ENCODE peak calls at places on chromosomes 13 and 19, in eight cellular contexts. One of them, this sample, is unnamed.

GRCh38 chr13:28313579-28313978 is 175.2 kb downstream of the PAN3 start:
- DNase-seq in RWPE2: no peak
- DNase-seq in IMR-90: peak
- DNase-seq in PC-3: no peak
- DNase-seq in psoas muscle: no peak
- DNase-seq in H1: no peak
- DNase-seq in neural progenitor cell: peak
- DNase-seq in endodermal cell: peak
- DNase-seq in this sample: no peak

GRCh38 chr13:51449018-51449417 is 3.8 kb downstream of the INTS6 start:
- DNase-seq in RWPE2: no peak
- DNase-seq in IMR-90: no peak
- DNase-seq in PC-3: no peak
- DNase-seq in psoas muscle: no peak
- DNase-seq in H1: no peak
- DNase-seq in neural progenitor cell: no peak
- DNase-seq in endodermal cell: no peak
- DNase-seq in this sample: no peak

GRCh38 chr13:113875829-113876228 is 12.0 kb upstream of the GAS6 start:
- DNase-seq in RWPE2: no peak
- DNase-seq in IMR-90: no peak
- DNase-seq in PC-3: no peak
- DNase-seq in psoas muscle: no peak
- DNase-seq in H1: no peak
- DNase-seq in neural progenitor cell: no peak
- DNase-seq in endodermal cell: no peak
- DNase-seq in this sample: no peak

GRCh38 chr13:78934336-78934735 is 275.4 kb upstream of the OBI1 start:
- DNase-seq in RWPE2: no peak
- DNase-seq in IMR-90: no peak
- DNase-seq in PC-3: no peak
- DNase-seq in psoas muscle: no peak
- DNase-seq in H1: no peak
- DNase-seq in neural progenitor cell: no peak
- DNase-seq in endodermal cell: no peak
- DNase-seq in this sample: no peak

GRCh38 chr13:101626925-101627555 is 174.6 kb downstream of the ITGBL1 start:
- DNase-seq in RWPE2: no peak
- DNase-seq in IMR-90: peak
- DNase-seq in PC-3: peak
- DNase-seq in psoas muscle: no peak
- DNase-seq in H1: no peak
- DNase-seq in neural progenitor cell: no peak
- DNase-seq in endodermal cell: no peak
- DNase-seq in this sample: no peak

GRCh38 chr13:83211301-83211700 is 671.0 kb downstream of the SLITRK1 start:
- DNase-seq in RWPE2: no peak
- DNase-seq in IMR-90: peak
- DNase-seq in PC-3: no peak
- DNase-seq in psoas muscle: no peak
- DNase-seq in H1: no peak
- DNase-seq in neural progenitor cell: no peak
- DNase-seq in endodermal cell: no peak
- DNase-seq in this sample: peak

GRCh38 chr13:47175172-47175806 is 278.4 kb upstream of the HTR2A start:
- DNase-seq in RWPE2: no peak
- DNase-seq in IMR-90: peak
- DNase-seq in PC-3: peak
- DNase-seq in psoas muscle: no peak
- DNase-seq in H1: no peak
- DNase-seq in neural progenitor cell: no peak
- DNase-seq in endodermal cell: no peak
- DNase-seq in this sample: peak

GRCh38 chr19:13764821-13765394 is 586 bp downstream of the MRI1 start:
- DNase-seq in RWPE2: no peak
- DNase-seq in IMR-90: no peak
- DNase-seq in PC-3: peak
- DNase-seq in psoas muscle: peak
- DNase-seq in H1: peak
- DNase-seq in neural progenitor cell: peak
- DNase-seq in endodermal cell: peak
- DNase-seq in this sample: no peak

GRCh38 chr19:18736415-18737336 is 53.2 kb downstream of the CRTC1 start:
- DNase-seq in RWPE2: no peak
- DNase-seq in IMR-90: no peak
- DNase-seq in PC-3: no peak
- DNase-seq in psoas muscle: no peak
- DNase-seq in H1: no peak
- DNase-seq in neural progenitor cell: no peak
- DNase-seq in endodermal cell: no peak
- DNase-seq in this sample: no peak

GRCh38 chr13:73657821-73658540 is 476.2 kb downstream of the KLF12 start:
- DNase-seq in RWPE2: no peak
- DNase-seq in IMR-90: no peak
- DNase-seq in PC-3: no peak
- DNase-seq in psoas muscle: peak
- DNase-seq in H1: no peak
- DNase-seq in neural progenitor cell: no peak
- DNase-seq in endodermal cell: no peak
- DNase-seq in this sample: peak

GRCh38 chr13:50409186-50409585 is 393.9 kb downstream of the KCNRG start:
- DNase-seq in RWPE2: no peak
- DNase-seq in IMR-90: no peak
- DNase-seq in PC-3: no peak
- DNase-seq in psoas muscle: no peak
- DNase-seq in H1: no peak
- DNase-seq in neural progenitor cell: no peak
- DNase-seq in endodermal cell: no peak
- DNase-seq in this sample: no peak

GRCh38 chr19:47309608-47310007 is at the start of gene C5AR1:
- DNase-seq in RWPE2: no peak
- DNase-seq in IMR-90: no peak
- DNase-seq in PC-3: no peak
- DNase-seq in psoas muscle: no peak
- DNase-seq in H1: no peak
- DNase-seq in neural progenitor cell: no peak
- DNase-seq in endodermal cell: no peak
- DNase-seq in this sample: no peak

GRCh38 chr19:2977686-2978466 is 512 bp downstream of the TLE6 start:
- DNase-seq in RWPE2: no peak
- DNase-seq in IMR-90: no peak
- DNase-seq in PC-3: no peak
- DNase-seq in psoas muscle: no peak
- DNase-seq in H1: no peak
- DNase-seq in neural progenitor cell: peak
- DNase-seq in endodermal cell: peak
- DNase-seq in this sample: no peak

GRCh38 chr13:30409911-30410704 is 12.2 kb upstream of the UBE2L5 start:
- DNase-seq in RWPE2: no peak
- DNase-seq in IMR-90: peak
- DNase-seq in PC-3: peak
- DNase-seq in psoas muscle: peak
- DNase-seq in H1: no peak
- DNase-seq in neural progenitor cell: no peak
- DNase-seq in endodermal cell: no peak
- DNase-seq in this sample: no peak

GRCh38 chr13:30406779-30407416 is 15.4 kb upstream of the UBE2L5 start:
- DNase-seq in RWPE2: no peak
- DNase-seq in IMR-90: no peak
- DNase-seq in PC-3: no peak
- DNase-seq in psoas muscle: no peak
- DNase-seq in H1: no peak
- DNase-seq in neural progenitor cell: no peak
- DNase-seq in endodermal cell: no peak
- DNase-seq in this sample: no peak

GRCh38 chr13:30412351-30412750 is 9.9 kb upstream of the UBE2L5 start:
- DNase-seq in RWPE2: no peak
- DNase-seq in IMR-90: no peak
- DNase-seq in PC-3: no peak
- DNase-seq in psoas muscle: no peak
- DNase-seq in H1: no peak
- DNase-seq in neural progenitor cell: no peak
- DNase-seq in endodermal cell: no peak
- DNase-seq in this sample: no peak

GRCh38 chr13:30410705-30411125 is 11.6 kb upstream of the UBE2L5 start:
- DNase-seq in RWPE2: no peak
- DNase-seq in IMR-90: peak
- DNase-seq in PC-3: no peak
- DNase-seq in psoas muscle: no peak
- DNase-seq in H1: no peak
- DNase-seq in neural progenitor cell: no peak
- DNase-seq in endodermal cell: no peak
- DNase-seq in this sample: no peak

DNA sequence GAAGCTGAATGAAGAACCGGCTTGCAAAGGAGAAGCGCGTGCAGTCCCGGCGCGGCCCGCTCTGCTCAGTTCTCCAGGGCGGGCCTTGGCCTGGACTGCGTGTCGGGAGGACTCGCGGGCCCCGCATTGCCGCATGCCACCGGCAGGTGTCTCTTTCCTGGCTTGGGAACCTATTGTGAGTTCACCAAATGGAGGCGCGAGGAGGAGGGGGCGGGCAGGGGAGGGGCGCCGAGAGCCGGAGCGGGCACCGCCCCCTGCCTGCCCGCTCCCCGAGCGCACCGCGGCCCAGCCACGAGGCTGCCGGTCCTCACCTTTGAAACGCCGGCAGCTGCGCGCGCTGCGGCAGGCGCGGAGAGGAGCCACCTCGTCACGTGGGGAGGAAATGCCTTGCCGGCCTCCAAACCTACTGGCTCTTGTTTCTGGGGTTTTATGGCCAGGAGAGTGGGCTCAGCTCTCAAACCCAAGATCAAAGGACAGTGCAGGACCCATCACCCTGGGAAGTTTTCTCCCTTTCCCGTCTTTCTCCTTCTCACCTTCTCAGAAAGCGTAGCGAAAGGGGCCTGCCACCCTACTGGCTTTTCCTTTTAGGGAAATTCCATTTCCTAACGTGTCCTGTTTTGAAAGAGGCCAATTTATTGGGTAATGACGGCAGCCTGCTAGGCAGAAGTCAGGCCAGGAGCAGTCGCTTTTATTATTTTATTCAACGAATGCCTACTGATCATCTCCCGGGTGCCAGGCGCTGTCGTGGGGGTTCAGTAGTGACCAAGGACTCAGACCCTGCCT is 13.8 kb upstream of the UBE2L5 start:
- DNase-seq in RWPE2: peak
- DNase-seq in IMR-90: peak
- DNase-seq in PC-3: peak
- DNase-seq in psoas muscle: peak
- DNase-seq in H1: peak
- DNase-seq in neural progenitor cell: peak
- DNase-seq in endodermal cell: peak
- DNase-seq in this sample: peak
- TF ChIP-seq CTCF in RWPE2: peak
- TF ChIP-seq CTCF in IMR-90: peak
- TF ChIP-seq CTCF in PC-3: peak
- TF ChIP-seq CTCF in psoas muscle: peak
- TF ChIP-seq CTCF in H1: peak
- TF ChIP-seq CTCF in neural progenitor cell: peak
- TF ChIP-seq CTCF in endodermal cell: peak
- TF ChIP-seq CTCF in this sample: peak

DNA sequence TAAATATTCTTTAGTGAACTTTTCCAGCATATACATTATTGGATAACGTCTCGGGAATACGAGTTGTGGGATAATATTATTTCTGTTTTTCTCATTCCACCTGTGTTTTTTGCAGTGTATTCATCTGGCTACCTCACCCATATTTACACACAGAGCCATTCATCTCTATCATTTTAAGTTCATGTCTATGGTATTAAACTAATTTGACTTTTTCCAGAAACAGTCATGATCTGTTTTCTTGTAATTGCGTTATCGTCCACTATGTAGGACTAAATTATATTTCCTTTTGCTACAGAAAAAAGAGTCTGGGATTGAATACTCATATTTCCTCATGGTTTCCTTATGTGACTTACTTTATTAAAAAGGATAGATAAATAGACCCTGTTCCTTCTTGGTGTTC is 2.7 kb downstream of the ATP11A start:
- DNase-seq in RWPE2: no peak
- DNase-seq in IMR-90: no peak
- DNase-seq in PC-3: no peak
- DNase-seq in psoas muscle: no peak
- DNase-seq in H1: no peak
- DNase-seq in neural progenitor cell: no peak
- DNase-seq in endodermal cell: no peak
- DNase-seq in this sample: no peak
- H3K4me3 ChIP-seq in RWPE2: no peak
- H3K4me3 ChIP-seq in IMR-90: no peak
- H3K4me3 ChIP-seq in PC-3: no peak
- H3K4me3 ChIP-seq in psoas muscle: no peak
- H3K4me3 ChIP-seq in H1: no peak
- H3K4me3 ChIP-seq in neural progenitor cell: peak
- H3K4me3 ChIP-seq in endodermal cell: peak
- H3K4me3 ChIP-seq in this sample: no peak

GRCh38 chr19:55777528-55777927 is 8.6 kb downstream of the RFPL4AL1 start:
- DNase-seq in RWPE2: no peak
- DNase-seq in IMR-90: no peak
- DNase-seq in PC-3: peak
- DNase-seq in psoas muscle: no peak
- DNase-seq in H1: peak
- DNase-seq in neural progenitor cell: no peak
- DNase-seq in endodermal cell: peak
- DNase-seq in this sample: no peak
- TF ChIP-seq CTCF in RWPE2: no peak
- TF ChIP-seq CTCF in IMR-90: no peak
- TF ChIP-seq CTCF in PC-3: peak
- TF ChIP-seq CTCF in psoas muscle: no peak
- TF ChIP-seq CTCF in H1: peak
- TF ChIP-seq CTCF in neural progenitor cell: no peak
- TF ChIP-seq CTCF in endodermal cell: no peak
- TF ChIP-seq CTCF in this sample: no peak

GRCh38 chr19:39517432-39517831 is 2.5 kb downstream of the SELENOV start:
- DNase-seq in RWPE2: no peak
- DNase-seq in IMR-90: no peak
- DNase-seq in PC-3: no peak
- DNase-seq in psoas muscle: no peak
- DNase-seq in H1: no peak
- DNase-seq in neural progenitor cell: no peak
- DNase-seq in endodermal cell: no peak
- DNase-seq in this sample: no peak

GRCh38 chr19:39516270-39516669 is 1.3 kb downstream of the SELENOV start:
- DNase-seq in RWPE2: no peak
- DNase-seq in IMR-90: no peak
- DNase-seq in PC-3: no peak
- DNase-seq in psoas muscle: no peak
- DNase-seq in H1: no peak
- DNase-seq in neural progenitor cell: no peak
- DNase-seq in endodermal cell: no peak
- DNase-seq in this sample: no peak

GRCh38 chr19:39512964-39513363 is 2.0 kb upstream of the SELENOV start:
- DNase-seq in RWPE2: no peak
- DNase-seq in IMR-90: no peak
- DNase-seq in PC-3: no peak
- DNase-seq in psoas muscle: no peak
- DNase-seq in H1: no peak
- DNase-seq in neural progenitor cell: no peak
- DNase-seq in endodermal cell: no peak
- DNase-seq in this sample: no peak

GRCh38 chr19:39514840-39515550 is at the start of gene SELENOV:
- DNase-seq in RWPE2: no peak
- DNase-seq in IMR-90: no peak
- DNase-seq in PC-3: no peak
- DNase-seq in psoas muscle: no peak
- DNase-seq in H1: peak
- DNase-seq in neural progenitor cell: peak
- DNase-seq in endodermal cell: peak
- DNase-seq in this sample: no peak

GRCh38 chr19:39515551-39516191 is 732 bp downstream of the SELENOV start:
- DNase-seq in RWPE2: no peak
- DNase-seq in IMR-90: no peak
- DNase-seq in PC-3: no peak
- DNase-seq in psoas muscle: no peak
- DNase-seq in H1: no peak
- DNase-seq in neural progenitor cell: peak
- DNase-seq in endodermal cell: peak
- DNase-seq in this sample: no peak
- H3K4me3 ChIP-seq in RWPE2: peak
- H3K4me3 ChIP-seq in IMR-90: no peak
- H3K4me3 ChIP-seq in PC-3: no peak
- H3K4me3 ChIP-seq in psoas muscle: peak
- H3K4me3 ChIP-seq in H1: peak
- H3K4me3 ChIP-seq in neural progenitor cell: peak
- H3K4me3 ChIP-seq in endodermal cell: peak
- H3K4me3 ChIP-seq in this sample: peak

This sample was measured in astrocyte of the cerebellum.